ENCODE peak calls at places on chromosomes 5 and 9, in eight cellular contexts. G is A549, V is stomach, T is WERI-Rb-1, S is right atrium auricular region, X is type B pancreatic cell, Z is RWPE1, O is vagina. C is an unnamed sample.

GRCh38 chr9:89606567-89607311 is 1.9 kb downstream of the GADD45G start:
- DNase-seq in X (no peak), O (no peak), Z (peak; percentile 69), G (no peak), S (no peak), V (peak; percentile 78), T (peak; percentile 85), C (peak; percentile 83)

GRCh38 chr9:134800791-134801339 is 79.7 kb upstream of the FCN2 start:
- DNase-seq in O (no peak), Z (no peak), T (peak; percentile 82), X (no peak), G (no peak), V (no peak), S (peak; percentile 69), C (no peak)

GRCh38 chr9:31119882-31120481 is 1264.5 kb upstream of the ACO1 start:
- DNase-seq in Z (peak; percentile 69), T (peak; percentile 19), O (no peak), X (no peak), G (peak; percentile 21), S (no peak), V (peak; percentile 27), C (no peak)

GRCh38 chr9:126587187-126588185 is 26.2 kb upstream of the LMX1B start:
- DNase-seq in Z (no peak), S (peak; percentile 76), G (no peak), V (no peak), X (no peak), T (peak; percentile 88), O (no peak), C (no peak)

GRCh38 chr9:77018058-77019009 is 1.1 kb upstream of the FOXB2 start:
- DNase-seq in X (no peak), S (peak; percentile 52), O (no peak), G (no peak), T (peak; percentile 27), Z (no peak), V (no peak), C (peak; percentile 62)

GRCh38 chr5:124596595-124597388 is 149.6 kb downstream of the ZNF608 start:
- DNase-seq in X (no peak), S (no peak), V (no peak), G (peak; percentile 91), Z (peak; percentile 72), T (no peak), O (no peak), C (no peak)

GRCh38 chr5:178113141-178113787 is at the start of gene N4BP3:
- DNase-seq in Z (peak; percentile 91), X (peak; percentile 87), G (peak; percentile 42), S (no peak), O (no peak), V (peak; percentile 83), T (peak; percentile 72), C (peak; percentile 83)

GRCh38 chr9:98821831-98822230 is 14.4 kb downstream of the GALNT12 start:
- DNase-seq in O (no peak), G (no peak), T (no peak), V (no peak), X (no peak), Z (no peak), S (no peak), C (no peak)

GRCh38 chr5:34007675-34008600 is at the start of gene AMACR:
- DNase-seq in T (peak; percentile 92), X (peak; percentile 95), S (peak; percentile 94), Z (peak; percentile 95), V (peak; percentile 97), O (peak; percentile 97), G (peak; percentile 88), C (peak; percentile 97)

GRCh38 chr9:109816490-109816889 is 36.5 kb downstream of the PALM2AKAP2 start:
- DNase-seq in Z (peak; percentile 95), X (no peak), T (no peak), G (peak; percentile 71), O (no peak), S (peak; percentile 79), V (no peak), C (no peak)

GRCh38 chr5:170439246-170439943 is 50.2 kb upstream of the KCNMB1 start:
- DNase-seq in G (no peak), V (no peak), O (peak; percentile 79), X (peak; percentile 52), T (no peak), Z (no peak), S (peak; percentile 18), C (no peak)

GRCh38 chr5:128328479-128328878 is 209.6 kb downstream of the FBN2 start:
- DNase-seq in X (no peak), Z (no peak), G (no peak), V (no peak), S (no peak), O (no peak), T (no peak), C (no peak)

GRCh38 chr5:177496111-177497010 is 1.0 kb downstream of the PDLIM7 start:
- DNase-seq in G (peak; percentile 86), T (peak; percentile 71), O (no peak), S (peak; percentile 84), V (peak; percentile 51), Z (peak; percentile 94), X (peak; percentile 87), C (peak; percentile 86)

GRCh38 chr5:157828949-157829639 is 29.9 kb downstream of the CLINT1 start:
- DNase-seq in G (peak; percentile 19), O (no peak), Z (peak; percentile 32), V (no peak), X (no peak), T (no peak), S (no peak), C (no peak)
- TF ChIP-seq CTCF in G (peak; percentile 11), O (no peak), Z (no peak), V (no peak), X (peak; percentile 57), T (peak; percentile 57), S (no peak), C (peak; percentile 58)

DNA sequence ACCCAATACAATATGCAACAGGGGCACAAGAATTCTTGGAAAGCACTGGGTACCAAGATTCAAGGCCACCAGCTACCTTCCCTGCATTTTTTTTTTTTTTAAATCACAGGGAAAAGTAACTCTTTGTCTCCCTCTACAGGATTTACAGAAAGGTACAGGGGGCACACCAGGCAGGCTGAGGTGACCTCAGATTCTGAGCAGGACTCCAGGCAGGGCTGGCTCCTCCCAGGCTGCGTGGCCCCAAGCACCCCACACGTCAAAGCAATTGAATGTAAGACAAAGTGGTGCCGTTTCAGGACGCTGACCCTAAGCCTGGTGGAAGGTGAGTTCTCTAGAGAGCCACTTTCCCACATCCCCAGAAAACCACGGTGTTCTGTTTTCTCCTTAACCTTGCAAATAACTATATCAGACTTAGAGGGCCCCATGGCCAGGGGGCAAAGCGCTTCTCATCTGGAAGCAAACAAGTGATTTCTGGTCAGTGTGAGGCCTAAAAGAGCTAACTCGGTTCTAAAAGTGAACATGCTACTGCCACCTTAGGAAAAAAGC is 222.6 kb downstream of the ROR2 start:
- DNase-seq in S (no peak), X (no peak), T (peak; percentile 55), V (no peak), G (peak; percentile 55), O (no peak), Z (peak; percentile 87), C (no peak)
- TF ChIP-seq CTCF in S (peak; percentile 38), X (peak; percentile 85), T (peak; percentile 63), V (peak; percentile 72), G (peak; percentile 59), O (peak; percentile 35), Z (peak; percentile 95), C (peak; percentile 80)

DNA sequence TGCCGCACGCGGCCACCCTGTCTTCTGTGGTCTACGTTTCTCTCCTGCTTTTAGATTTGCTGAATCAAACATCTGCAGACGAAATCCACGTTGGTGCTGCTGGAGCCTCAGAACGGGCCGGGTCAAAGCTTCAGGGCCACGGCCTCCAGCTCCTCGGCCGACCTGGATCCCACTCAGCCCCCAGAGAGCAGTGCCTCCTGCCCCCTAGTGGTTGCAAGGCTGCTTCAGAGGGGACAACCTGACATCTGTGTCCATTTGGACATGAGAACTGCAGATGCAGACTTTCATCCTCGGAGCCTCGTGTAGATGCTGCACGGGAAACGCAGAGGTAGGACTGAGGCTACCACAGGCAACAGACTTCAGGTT is 23.0 kb upstream of the SLC6A3 start:
- DNase-seq in T (peak; percentile 90), Z (no peak), G (no peak), X (no peak), S (no peak), O (no peak), V (no peak), C (peak; percentile 82)
- TF ChIP-seq CTCF in T (peak; percentile 98), Z (peak; percentile 57), G (peak; percentile 28), X (peak; percentile 77), S (peak; percentile 23), O (no peak), V (peak; percentile 46), C (peak; percentile 90)

GRCh38 chr5:7805379-7805778 is 45.6 kb downstream of the CFAP90 start:
- DNase-seq in Z (no peak), G (no peak), S (no peak), O (no peak), T (peak; percentile 43), X (no peak), V (no peak), C (peak; percentile 41)
- TF ChIP-seq CTCF in Z (no peak), G (peak; percentile 9), S (no peak), O (no peak), T (peak; percentile 75), X (peak; percentile 66), V (no peak), C (peak; percentile 31)

GRCh38 chr5:116291271-116291670 is 206.4 kb downstream of the COMMD10 start:
- DNase-seq in O (no peak), S (no peak), T (no peak), G (no peak), X (no peak), V (no peak), Z (no peak), C (no peak)

GRCh38 chr5:116288524-116288923 is 203.7 kb downstream of the COMMD10 start:
- DNase-seq in V (no peak), Z (no peak), T (no peak), S (no peak), X (no peak), O (no peak), G (no peak), C (no peak)

DNA sequence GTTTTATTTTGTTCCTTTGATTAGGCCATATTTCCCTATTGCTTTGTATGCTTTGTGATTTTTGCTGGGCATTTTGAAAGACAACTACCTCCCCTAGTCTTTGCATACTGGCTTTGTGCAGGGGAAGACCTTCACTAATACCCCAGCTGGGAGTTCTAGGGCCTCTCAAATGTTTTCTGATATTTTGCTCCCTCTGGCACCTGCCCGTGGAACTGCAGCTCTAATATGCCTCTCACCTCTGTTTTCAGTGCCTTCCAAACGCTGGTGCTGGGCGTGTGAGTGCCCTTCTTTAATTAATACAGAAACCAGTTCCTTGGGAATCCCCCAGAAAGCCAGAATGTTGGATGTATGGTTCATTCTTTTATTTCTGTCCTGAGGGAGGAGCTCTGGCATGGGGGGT is 204.5 kb downstream of the COMMD10 start:
- DNase-seq in O (no peak), X (no peak), V (no peak), S (no peak), T (no peak), Z (no peak), G (no peak), C (no peak)
- TF ChIP-seq CTCF in O (no peak), X (no peak), V (no peak), S (no peak), T (no peak), Z (no peak), G (no peak), C (no peak)

GRCh38 chr5:98928802-98929122 is at the start of gene CHD1:
- DNase-seq in X (peak; percentile 95), V (peak; percentile 95), Z (peak; percentile 98), O (no peak), G (peak; percentile 97), T (peak; percentile 95), S (peak; percentile 92), C (peak; percentile 92)
- TF ChIP-seq CTCF in X (no peak), V (no peak), Z (no peak), O (no peak), G (no peak), T (no peak), S (no peak), C (no peak)